ENCODE peak calls at places on chromosomes 11 and 22, in eight cellular contexts. D, X, G, S, Z, A, P and Q are unnamed samples.

GRCh38 chr11:69040581-69041260 is 8.0 kb upstream of the TPCN2 start:
- DNase-seq in D (no peak), X (peak), G (no peak), S (no peak), Z (peak), A (no peak), P (no peak), Q (no peak)

GRCh38 chr11:47233989-47234668 is 14.5 kb downstream of the ACP2 start:
- DNase-seq in D (no peak), X (peak), G (peak), S (peak), Z (no peak), A (no peak), P (no peak), Q (peak)

GRCh38 chr11:30395751-30396150 is 72.8 kb downstream of the ARL14EP start:
- DNase-seq in D (no peak), X (no peak), G (no peak), S (no peak), Z (no peak), A (no peak), P (no peak), Q (no peak)

GRCh38 chr22:45381348-45381747 is 32.1 kb downstream of the SMC1B start:
- DNase-seq in D (no peak), X (no peak), G (no peak), S (no peak), Z (no peak), A (no peak), P (no peak), Q (no peak)

GRCh38 chr22:42994917-42995562 is 19.9 kb downstream of the PACSIN2 start:
- DNase-seq in D (no peak), X (peak), G (peak), S (peak), Z (no peak), A (peak), P (no peak), Q (peak)

GRCh38 chr11:119694334-119694733 is 34.7 kb downstream of the NECTIN1 start:
- DNase-seq in D (no peak), X (no peak), G (no peak), S (no peak), Z (no peak), A (no peak), P (no peak), Q (no peak)

GRCh38 chr22:30266445-30267381 is at the start of gene OSM:
- DNase-seq in D (peak), X (no peak), G (peak), S (peak), Z (no peak), A (no peak), P (no peak), Q (no peak)

GRCh38 chr22:45615364-45615763 is 56.3 kb upstream of the ATXN10 start:
- DNase-seq in D (no peak), X (no peak), G (no peak), S (no peak), Z (no peak), A (no peak), P (no peak), Q (no peak)

GRCh38 chr11:14232652-14233051 is 126.3 kb downstream of the RRAS2 start:
- DNase-seq in D (no peak), X (no peak), G (no peak), S (no peak), Z (no peak), A (no peak), P (no peak), Q (no peak)

GRCh38 chr11:124867700-124868099 is 2.5 kb downstream of the ROBO3 start:
- DNase-seq in D (no peak), X (no peak), G (no peak), S (no peak), Z (no peak), A (no peak), P (no peak), Q (peak)

GRCh38 chr22:22110548-22111266 is 128.1 kb upstream of the TOP3B start:
- DNase-seq in D (peak), X (peak), G (peak), S (peak), Z (no peak), A (peak), P (peak), Q (peak)

GRCh38 chr11:34160791-34161190 is 55.4 kb downstream of the NAT10 start:
- DNase-seq in D (no peak), X (no peak), G (no peak), S (no peak), Z (no peak), A (no peak), P (no peak), Q (no peak)

GRCh38 chr22:19109198-19110063 is 12.8 kb downstream of the DGCR2 start:
- DNase-seq in D (no peak), X (no peak), G (no peak), S (no peak), Z (no peak), A (no peak), P (no peak), Q (no peak)

GRCh38 chr11:12862761-12863469 is 146.2 kb upstream of the RASSF10 start:
- DNase-seq in D (peak), X (peak), G (peak), S (peak), Z (peak), A (peak), P (peak), Q (peak)

GRCh38 chr11:10294289-10294953 is 402 bp upstream of the SBF2 start:
- DNase-seq in D (peak), X (peak), G (no peak), S (peak), Z (no peak), A (no peak), P (no peak), Q (peak)

GRCh38 chr11:8250981-8251620 is 12.6 kb downstream of the LMO1 start:
- DNase-seq in D (no peak), X (no peak), G (no peak), S (no peak), Z (no peak), A (no peak), P (no peak), Q (no peak)

GRCh38 chr11:71383461-71383860 is 64.7 kb downstream of the DHCR7 start:
- DNase-seq in D (no peak), X (no peak), G (no peak), S (no peak), Z (no peak), A (no peak), P (no peak), Q (no peak)

GRCh38 chr11:75474878-75475766 is 42.1 kb upstream of the KLHL35 start:
- DNase-seq in D (peak), X (no peak), G (no peak), S (no peak), Z (peak), A (peak), P (peak), Q (peak)

GRCh38 chr11:88103337-88104206 is 71.7 kb downstream of the RAB38 start:
- DNase-seq in D (no peak), X (peak), G (no peak), S (peak), Z (peak), A (peak), P (peak), Q (peak)

GRCh38 chr22:49412236-49412635 is 415.4 kb downstream of the BRD1 start:
- DNase-seq in D (peak), X (no peak), G (no peak), S (no peak), Z (no peak), A (no peak), P (no peak), Q (no peak)

GRCh38 chr11:30012346-30012745 is 4.5 kb downstream of the KCNA4 start:
- DNase-seq in D (no peak), X (no peak), G (no peak), S (no peak), Z (no peak), A (no peak), P (no peak), Q (no peak)

GRCh38 chr22:18035740-18036139 is 11.4 kb upstream of the MICAL3 start:
- DNase-seq in D (no peak), X (peak), G (no peak), S (no peak), Z (no peak), A (no peak), P (no peak), Q (no peak)

GRCh38 chr11:67312187-67313021 is 9.1 kb downstream of the SSH3 start:
- DNase-seq in D (peak), X (no peak), G (no peak), S (no peak), Z (no peak), A (no peak), P (no peak), Q (no peak)

GRCh38 chr22:23106906-23107367 is 34.9 kb downstream of the RSPH14 start:
- DNase-seq in D (no peak), X (no peak), G (no peak), S (no peak), Z (no peak), A (no peak), P (no peak), Q (no peak)

GRCh38 chr22:23263651-23264555 is 83.6 kb downstream of the BCR start:
- DNase-seq in D (no peak), X (no peak), G (no peak), S (no peak), Z (no peak), A (no peak), P (no peak), Q (no peak)

GRCh38 chr22:48800886-48801607 is 1026.6 kb downstream of the BRD1 start:
- DNase-seq in D (no peak), X (no peak), G (no peak), S (no peak), Z (no peak), A (no peak), P (no peak), Q (no peak)

GRCh38 chr11:17548444-17548843 is 1.4 kb downstream of the OTOG start:
- DNase-seq in D (no peak), X (no peak), G (no peak), S (no peak), Z (no peak), A (no peak), P (no peak), Q (no peak)

GRCh38 chr22:21642584-21643448 is 714 bp downstream of the SDF2L1 start:
- DNase-seq in D (peak), X (peak), G (peak), S (no peak), Z (no peak), A (no peak), P (peak), Q (peak)